ENCODE peak calls at places on chromosomes 5 and 9, in eight cellular contexts. G is Peyer's patch, N is tibial nerve, R is NB4, Z is HCT116, H is epithelial cell of esophagus, A is GM12864, C is upper lobe of right lung. S is an unnamed sample.

GRCh38 chr5:58002318-58002717 is 457.6 kb downstream of the PLK2 start:
- DNase-seq in G (no peak), N (no peak), R (no peak), Z (no peak), H (peak; percentile 90), A (no peak), C (no peak), S (peak; percentile 80)

GRCh38 chr9:102225806-102226441 is 487.5 kb upstream of the GRIN3A start:
- DNase-seq in G (no peak), N (no peak), R (no peak), Z (no peak), H (no peak), A (no peak), C (no peak), S (peak; percentile 3)

GRCh38 chr9:134558124-134558805 is 83.3 kb upstream of the COL5A1 start:
- DNase-seq in G (peak; percentile 26), N (no peak), R (no peak), Z (no peak), H (no peak), A (no peak), C (peak; percentile 36), S (no peak)

GRCh38 chr5:123875444-123876264 is 363.7 kb downstream of the CSNK1G3 start:
- DNase-seq in G (no peak), N (no peak), R (no peak), Z (no peak), H (no peak), A (no peak), C (no peak), S (peak; percentile 23)

GRCh38 chr9:86282979-86283535 is 719 bp upstream of the ISCA1 start:
- DNase-seq in G (no peak), N (no peak), R (peak; percentile 88), Z (no peak), H (peak; percentile 94), A (no peak), C (no peak), S (peak; percentile 83)

GRCh38 chr5:169801324-169801777 is 164.3 kb downstream of the DOCK2 start:
- DNase-seq in G (no peak), N (no peak), R (peak; percentile 91), Z (no peak), H (peak; percentile 94), A (no peak), C (no peak), S (peak; percentile 89)

GRCh38 chr5:159581502-159582249 is 251.4 kb upstream of the IL12B start:
- DNase-seq in G (no peak), N (no peak), R (peak; percentile 4), Z (peak; percentile 94), H (peak; percentile 95), A (no peak), C (no peak), S (peak; percentile 97)

GRCh38 chr9:73042155-73042554 is 89.3 kb upstream of the ALDH1A1 start:
- DNase-seq in G (no peak), N (no peak), R (no peak), Z (no peak), H (peak; percentile 17), A (no peak), C (no peak), S (peak; percentile 22)

GRCh38 chr5:140632366-140633080 is 452 bp downstream of the CD14 start:
- DNase-seq in G (peak; percentile 73), N (peak; percentile 23), R (no peak), Z (no peak), H (peak; percentile 86), A (no peak), C (peak; percentile 92), S (peak; percentile 43)

GRCh38 chr5:147411612-147412310 is 98.1 kb downstream of the DPYSL3 start:
- DNase-seq in G (no peak), N (no peak), R (no peak), Z (no peak), H (no peak), A (no peak), C (no peak), S (peak; percentile 76)

GRCh38 chr5:173840111-173840983 is 47.8 kb upstream of the CPEB4 start:
- DNase-seq in G (no peak), N (no peak), R (no peak), Z (no peak), H (no peak), A (no peak), C (no peak), S (no peak)

GRCh38 chr5:71922584-71923106 is 184.6 kb upstream of the MAP1B start:
- DNase-seq in G (no peak), N (no peak), R (no peak), Z (peak; percentile 85), H (peak; percentile 96), A (no peak), C (no peak), S (peak; percentile 92)

GRCh38 chr9:107932036-107932435 is 442.5 kb upstream of the KLF4 start:
- DNase-seq in G (no peak), N (no peak), R (no peak), Z (no peak), H (no peak), A (no peak), C (no peak), S (peak; percentile 22)

GRCh38 chr5:175743676-175744210 is 85.9 kb downstream of the HRH2 start:
- DNase-seq in G (no peak), N (no peak), R (no peak), Z (no peak), H (no peak), A (no peak), C (no peak), S (peak; percentile 3)

GRCh38 chr5:172866802-172867748 is 33.0 kb downstream of the ERGIC1 start:
- DNase-seq in G (no peak), N (no peak), R (no peak), Z (no peak), H (no peak), A (no peak), C (no peak), S (no peak)

GRCh38 chr9:16410601-16411285 is 459.7 kb downstream of the BNC2 start:
- DNase-seq in G (no peak), N (no peak), R (no peak), Z (no peak), H (peak; percentile 30), A (no peak), C (no peak), S (peak; percentile 80)

GRCh38 chr9:105173306-105173705 is 71.1 kb upstream of the SLC44A1 start:
- DNase-seq in G (no peak), N (no peak), R (no peak), Z (no peak), H (no peak), A (no peak), C (no peak), S (no peak)

GRCh38 chr9:76793784-76794431 is 29.7 kb downstream of the PCA3 start:
- DNase-seq in G (no peak), N (no peak), R (no peak), Z (no peak), H (no peak), A (no peak), C (no peak), S (no peak)

GRCh38 chr5:174329738-174330137 is 284.2 kb downstream of the NSG2 start:
- DNase-seq in G (no peak), N (no peak), R (no peak), Z (no peak), H (no peak), A (no peak), C (no peak), S (no peak)

GRCh38 chr5:164672931-164673694 is 1167.7 kb downstream of the MAT2B start:
- DNase-seq in G (no peak), N (no peak), R (peak; percentile 12), Z (no peak), H (peak; percentile 27), A (no peak), C (no peak), S (peak; percentile 3)

GRCh38 chr5:56279979-56280378 is 46.8 kb upstream of the ANKRD55 start:
- DNase-seq in G (no peak), N (no peak), R (no peak), Z (no peak), H (peak; percentile 39), A (no peak), C (no peak), S (peak; percentile 86)

GRCh38 chr9:120730661-120731514 is 16.6 kb upstream of the MEGF9 start:
- DNase-seq in G (peak; percentile 65), N (no peak), R (no peak), Z (no peak), H (peak; percentile 81), A (no peak), C (peak; percentile 80), S (peak; percentile 95)

GRCh38 chr9:120734607-120735006 is 20.3 kb upstream of the MEGF9 start:
- DNase-seq in G (no peak), N (no peak), R (peak; percentile 41), Z (no peak), H (no peak), A (no peak), C (no peak), S (no peak)

GRCh38 chr9:120733190-120733589 is 18.9 kb upstream of the MEGF9 start:
- DNase-seq in G (no peak), N (no peak), R (no peak), Z (no peak), H (no peak), A (no peak), C (peak; percentile 78), S (peak; percentile 93)

GRCh38 chr9:120726484-120726883 is 12.2 kb upstream of the MEGF9 start:
- DNase-seq in G (no peak), N (no peak), R (no peak), Z (no peak), H (no peak), A (no peak), C (no peak), S (no peak)

DNA sequence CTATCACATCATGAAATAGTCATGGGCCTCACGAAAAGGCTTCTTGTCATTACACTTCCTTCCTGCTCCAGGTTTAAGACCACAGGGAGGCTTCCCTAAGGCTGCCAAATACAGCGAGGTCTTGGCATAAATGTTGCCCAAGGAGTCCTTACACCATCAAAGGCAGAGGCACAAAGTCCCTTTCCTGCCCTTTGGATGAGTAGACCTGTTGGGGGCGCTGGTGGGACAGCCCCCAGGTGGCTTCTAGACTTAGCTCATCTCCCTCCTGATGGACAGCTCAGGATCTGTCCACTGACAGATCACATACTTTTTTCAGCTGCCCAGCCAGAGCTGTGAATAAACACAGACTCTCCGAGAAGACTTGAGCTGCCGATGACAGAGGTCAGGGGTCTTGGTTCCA is 15.5 kb upstream of the MEGF9 start:
- DNase-seq in G (no peak), N (no peak), R (peak; percentile 58), Z (no peak), H (peak; percentile 7), A (no peak), C (no peak), S (no peak)
- TF ChIP-seq CTCF in G (no peak), N (no peak), R (peak; percentile 44), Z (peak; percentile 49), H (no peak), A (peak; percentile 51), C (peak; percentile 19), S (peak; percentile 16)

GRCh38 chr9:3521961-3522360 is 3.8 kb downstream of the RFX3 start:
- DNase-seq in G (no peak), N (no peak), R (no peak), Z (no peak), H (no peak), A (no peak), C (no peak), S (no peak)
- H3K4me3 ChIP-seq in G (no peak overlapping the region), N (no peak overlapping the region), R (no peak overlapping the region), Z (no peak overlapping the region), H (no peak overlapping the region), A (no peak overlapping the region), C (no peak overlapping the region), S (no peak overlapping the region)

GRCh38 chr5:37757980-37758582 is 81.8 kb downstream of the GDNF start:
- DNase-seq in G (no peak), N (no peak), R (no peak), Z (no peak), H (peak; percentile 23), A (no peak), C (no peak), S (peak; percentile 42)
- TF ChIP-seq CTCF in G (peak; percentile 22), N (no peak), R (no peak), Z (no peak), H (peak; percentile 15), A (no peak), C (no peak), S (peak; percentile 20)

GRCh38 chr5:132228241-132229035 is 785 bp upstream of the P4HA2 start:
- DNase-seq in G (peak; percentile 40), N (no peak), R (no peak), Z (no peak), H (no peak), A (no peak), C (peak; percentile 45), S (no peak)
- H3K4me3 ChIP-seq in G (peak overlapping the region; percentile 79), N (peak overlapping the region; percentile 39), R (no peak overlapping the region), Z (peak overlapping the region; percentile 77), H (peak overlapping the region; percentile 57), A (peak overlapping the region; percentile 56), C (peak overlapping the region; percentile 87), S (peak overlapping the region; percentile 76)